ENCODE peak calls at places on chromosomes 6 and 20, in ten cellular contexts. T is choroid plexus epithelial cell, P is GM12865, B is ovary, I is fibroblast of mammary gland, A is GM06990, N is H1, M is RWPE2, D is body of pancreas, E is dorsolateral prefrontal cortex. W is an unnamed sample.

GRCh38 chr6:110053395-110054240 is 75.5 kb downstream of the GPR6 start:
- DNase-seq in T (peak; percentile 81), P (peak; percentile 45), B (no peak), I (peak; percentile 72), A (no peak), N (no peak), M (no peak), D (peak; percentile 31), E (no peak), W (no peak)

GRCh38 chr20:62849431-62849830 is 12.2 kb downstream of the TCFL5 start:
- DNase-seq in T (no peak), P (no peak), B (no peak), I (no peak), A (no peak), N (no peak), M (no peak), D (no peak), E (no peak), W (no peak)

GRCh38 chr20:63930971-63931553 is 25.2 kb downstream of the UCKL1 start:
- DNase-seq in T (no peak), P (no peak), B (no peak), I (no peak), A (no peak), N (no peak), M (peak; percentile 83), D (no peak), E (no peak), W (peak; percentile 95)

GRCh38 chr6:70398783-70399730 is 14.3 kb upstream of the FAM135A start:
- DNase-seq in T (peak; percentile 59), P (no peak), B (no peak), I (peak; percentile 42), A (no peak), N (no peak), M (no peak), D (peak; percentile 79), E (no peak), W (peak; percentile 72)

GRCh38 chr20:46152824-46153586 is 34.9 kb downstream of the CD40 start:
- DNase-seq in T (no peak), P (no peak), B (no peak), I (no peak), A (no peak), N (no peak), M (no peak), D (no peak), E (no peak), W (no peak)

GRCh38 chr6:11460837-11461661 is 76.5 kb upstream of the TMEM170B start:
- DNase-seq in T (no peak), P (peak; percentile 90), B (no peak), I (no peak), A (peak; percentile 61), N (no peak), M (no peak), D (no peak), E (no peak), W (no peak)

GRCh38 chr20:34271961-34272360 is 30.7 kb downstream of the ASIP start:
- DNase-seq in T (peak; percentile 83), P (no peak), B (no peak), I (peak; percentile 93), A (no peak), N (no peak), M (no peak), D (no peak), E (no peak), W (no peak)

GRCh38 chr6:84652356-84653026 is 111.9 kb downstream of the TBX18 start:
- DNase-seq in T (peak; percentile 97), P (no peak), B (no peak), I (peak; percentile 91), A (no peak), N (no peak), M (no peak), D (no peak), E (no peak), W (no peak)

GRCh38 chr20:20211988-20212518 is 155.9 kb upstream of the INSM1 start:
- DNase-seq in T (no peak), P (no peak), B (no peak), I (no peak), A (no peak), N (no peak), M (no peak), D (no peak), E (no peak), W (no peak)

GRCh38 chr20:20214757-20215275 is 153.1 kb upstream of the INSM1 start:
- DNase-seq in T (no peak), P (no peak), B (no peak), I (no peak), A (no peak), N (no peak), M (no peak), D (no peak), E (no peak), W (no peak)

GRCh38 chr20:20212675-20213096 is 155.2 kb upstream of the INSM1 start:
- DNase-seq in T (no peak), P (peak; percentile 30), B (no peak), I (no peak), A (no peak), N (no peak), M (no peak), D (no peak), E (no peak), W (no peak)

GRCh38 chr20:20211274-20211987 is 156.5 kb upstream of the INSM1 start:
- DNase-seq in T (no peak), P (no peak), B (no peak), I (peak; percentile 9), A (no peak), N (no peak), M (no peak), D (no peak), E (no peak), W (no peak)

GRCh38 chr20:20213722-20214121 is 154.2 kb upstream of the INSM1 start:
- DNase-seq in T (no peak), P (no peak), B (no peak), I (no peak), A (no peak), N (no peak), M (no peak), D (no peak), E (no peak), W (no peak)
- TF ChIP-seq CTCF in T (no peak), P (no peak), B (no peak), I (no peak), A (no peak), N (no peak), M (no peak), D (no peak), E (no peak), W (no peak)

GRCh38 chr6:26200918-26201721 is 113.9 kb downstream of the HFE start:
- DNase-seq in T (no peak), P (no peak), B (no peak), I (no peak), A (no peak), N (no peak), M (no peak), D (no peak), E (no peak), W (no peak)

GRCh38 chr6:26199773-26200728 is 112.8 kb downstream of the HFE start:
- DNase-seq in T (peak; percentile 57), P (no peak), B (peak; percentile 65), I (no peak), A (peak; percentile 88), N (no peak), M (no peak), D (peak; percentile 30), E (no peak), W (no peak)

GRCh38 chr6:26197736-26198625 is 110.8 kb downstream of the HFE start:
- DNase-seq in T (peak; percentile 30), P (peak; percentile 85), B (no peak), I (peak; percentile 41), A (peak; percentile 74), N (no peak), M (no peak), D (peak; percentile 19), E (no peak), W (no peak)

GRCh38 chr6:26198626-26199056 is 111.4 kb downstream of the HFE start:
- DNase-seq in T (peak; percentile 38), P (no peak), B (no peak), I (no peak), A (no peak), N (no peak), M (no peak), D (no peak), E (no peak), W (no peak)

DNA sequence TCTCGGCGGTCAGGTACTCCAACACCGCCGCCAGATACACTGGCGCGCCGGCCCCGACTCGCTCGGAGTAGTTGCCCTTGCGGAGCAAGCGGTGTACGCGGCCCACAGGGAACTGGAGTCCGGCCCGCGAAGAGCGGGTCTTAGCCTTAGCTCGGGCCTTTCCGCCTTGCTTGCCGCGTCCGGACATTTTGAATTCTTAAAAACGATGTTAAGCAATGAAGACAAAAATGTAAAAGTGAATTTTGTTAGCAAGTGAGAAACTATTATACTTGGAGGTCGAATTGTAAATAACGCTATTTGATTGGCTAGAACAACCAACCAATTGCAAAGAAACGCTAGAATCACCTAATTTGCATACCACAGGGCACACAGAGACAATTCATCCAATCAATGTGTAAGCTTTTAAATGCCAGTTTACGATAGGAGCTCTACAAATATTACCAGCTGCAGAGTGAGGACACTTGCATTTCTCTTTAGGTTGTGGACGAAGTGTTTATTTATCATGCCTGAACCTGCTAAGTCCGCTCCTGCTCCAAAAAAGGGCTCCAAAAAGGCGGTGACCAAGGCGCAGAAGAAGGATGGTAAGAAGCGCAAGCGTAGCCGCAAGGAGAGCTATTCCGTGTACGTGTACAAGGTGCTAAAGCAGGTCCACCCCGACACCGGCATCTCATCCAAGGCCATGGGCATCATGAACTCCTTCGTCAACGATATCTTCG is 112.0 kb downstream of the HFE start:
- DNase-seq in T (peak; percentile 98), P (peak; percentile 97), B (peak; percentile 78), I (peak; percentile 94), A (peak; percentile 94), N (no peak), M (no peak), D (peak; percentile 53), E (peak; percentile 66), W (peak; percentile 68)
- H3K4me3 ChIP-seq in T (peak overlapping the region; percentile 80), P (peak overlapping the region; percentile 83), B (peak overlapping the region; percentile 55), I (peak overlapping the region; percentile 81), A (peak overlapping the region; percentile 76), N (peak overlapping the region; percentile 98), M (peak overlapping the region; percentile 70), D (no peak overlapping the region), E (peak overlapping the region; percentile 69), W (peak overlapping the region; percentile 55)

GRCh38 chr6:119720160-119720559 is 370.6 kb upstream of the MAN1A1 start:
- DNase-seq in T (peak; percentile 10), P (no peak), B (no peak), I (peak; percentile 35), A (no peak), N (no peak), M (no peak), D (no peak), E (no peak), W (no peak)
- TF ChIP-seq CTCF in T (peak; percentile 38), P (peak; percentile 10), B (no peak), I (peak; percentile 37), A (peak; percentile 18), N (peak; percentile 7), M (no peak), D (no peak), E (no peak), W (no peak)

GRCh38 chr6:148509789-148510581 is 167.3 kb downstream of the SASH1 start:
- DNase-seq in T (peak; percentile 97), P (peak; percentile 14), B (no peak), I (peak; percentile 99), A (no peak), N (no peak), M (no peak), D (peak; percentile 31), E (no peak), W (no peak)

GRCh38 chr6:148514091-148514850 is 171.6 kb downstream of the SASH1 start:
- DNase-seq in T (no peak), P (no peak), B (no peak), I (peak; percentile 70), A (no peak), N (no peak), M (no peak), D (no peak), E (no peak), W (no peak)

GRCh38 chr6:148516116-148517016 is 173.7 kb downstream of the SASH1 start:
- DNase-seq in T (no peak), P (no peak), B (no peak), I (no peak), A (no peak), N (no peak), M (peak; percentile 67), D (no peak), E (no peak), W (no peak)

GRCh38 chr6:148517518-148517917 is 174.9 kb downstream of the SASH1 start:
- DNase-seq in T (no peak), P (no peak), B (no peak), I (no peak), A (no peak), N (no peak), M (no peak), D (no peak), E (no peak), W (no peak)

GRCh38 chr6:148513145-148514071 is 170.8 kb downstream of the SASH1 start:
- DNase-seq in T (peak; percentile 59), P (no peak), B (no peak), I (peak; percentile 83), A (no peak), N (no peak), M (no peak), D (no peak), E (no peak), W (no peak)
- H3K4me3 ChIP-seq in T (no peak overlapping the region), P (no peak overlapping the region), B (no peak overlapping the region), I (peak overlapping the region; percentile 23), A (no peak overlapping the region), N (no peak overlapping the region), M (no peak overlapping the region), D (no peak overlapping the region), E (peak overlapping the region; percentile 18), W (no peak overlapping the region)

W was measured in stomach.